ENCODE peak calls at places on chromosomes 3 and 15, in five cellular contexts. P is colonic mucosa, N is psoas muscle, Y is neural progenitor cell, T is fibroblast of lung. M is an unnamed sample.

GRCh38 chr15:40314723-40315276 is 7.1 kb upstream of the PLCB2 start:
- DNase-seq in P (no peak), T (peak; percentile 47), Y (no peak), N (no peak), M (no peak)

GRCh38 chr15:36024066-36024465 is 478.1 kb upstream of the DPH6 start:
- DNase-seq in P (no peak), T (peak; percentile 3), Y (no peak), N (no peak), M (no peak)

GRCh38 chr15:84816694-84817460 is at the start of gene ALPK3:
- DNase-seq in P (no peak), N (peak; percentile 83), T (peak; percentile 19), Y (peak; percentile 63), M (no peak)

GRCh38 chr15:81326466-81327212 is 2.7 kb upstream of the STARD5 start:
- DNase-seq in N (no peak), P (no peak), T (peak; percentile 64), Y (no peak), M (no peak)

GRCh38 chr3:127542441-127542952 is 48.0 kb downstream of the TPRA1 start:
- DNase-seq in N (no peak), Y (no peak), T (no peak), P (peak; percentile 46), M (no peak)

GRCh38 chr3:188165596-188165995 is 11.6 kb downstream of the LPP start:
- DNase-seq in T (peak; percentile 58), N (no peak), P (no peak), Y (no peak), M (no peak)

GRCh38 chr3:134334901-134335280 is 39.4 kb downstream of the AMOTL2 start:
- DNase-seq in N (no peak), Y (no peak), T (no peak), P (no peak), M (no peak)

GRCh38 chr3:25472153-25472552 is 44.1 kb downstream of the RARB start:
- DNase-seq in P (no peak), T (no peak), N (no peak), Y (no peak), M (no peak)

GRCh38 chr3:5505997-5506396 is 318.5 kb downstream of the EDEM1 start:
- DNase-seq in Y (no peak), N (no peak), T (no peak), P (no peak), M (no peak)

GRCh38 chr3:169232863-169233262 is 430.6 kb downstream of the MECOM start:
- DNase-seq in P (no peak), T (peak; percentile 56), Y (no peak), N (no peak), M (no peak)

GRCh38 chr3:49476563-49476962 is 6.5 kb downstream of the DAG1 start:
- DNase-seq in T (peak; percentile 28), Y (no peak), P (no peak), N (no peak), M (no peak)

GRCh38 chr3:58116161-58116955 is 94.4 kb downstream of the DNASE1L3 start:
- DNase-seq in N (no peak), P (no peak), T (no peak), Y (no peak), M (peak; percentile 40)

GRCh38 chr15:91243806-91244205 is 143.7 kb downstream of the SV2B start:
- DNase-seq in Y (no peak), T (no peak), P (no peak), N (no peak), M (no peak)

GRCh38 chr3:78707616-78708015 is 1060.2 kb downstream of the ROBO1 start:
- DNase-seq in P (no peak), Y (no peak), N (no peak), T (no peak), M (no peak)

GRCh38 chr15:95304116-95304873 is 1026.2 kb upstream of the NR2F2 start:
- DNase-seq in P (no peak), Y (no peak), T (peak; percentile 34), N (no peak), M (no peak)

GRCh38 chr3:145721273-145721805 is 439.6 kb downstream of the PLOD2 start:
- DNase-seq in Y (peak; percentile 14), P (no peak), T (no peak), N (no peak), M (no peak)

GRCh38 chr15:101522091-101522490 is 32.6 kb upstream of the PCSK6 start:
- DNase-seq in N (no peak), Y (no peak), P (peak; percentile 60), T (no peak), M (no peak)

GRCh38 chr3:45225465-45226205 is 452 bp downstream of the TMEM158 start:
- DNase-seq in Y (peak; percentile 74), P (no peak), N (peak; percentile 29), T (peak; percentile 43), M (peak; percentile 28)

GRCh38 chr3:71863563-71864190 is 78.7 kb upstream of the PROK2 start:
- DNase-seq in Y (no peak), T (no peak), P (no peak), N (no peak), M (no peak)

GRCh38 chr3:104887069-104887468 is 479.6 kb upstream of the ALCAM start:
- DNase-seq in T (peak; percentile 44), Y (no peak), P (no peak), N (no peak), M (no peak)

GRCh38 chr3:81864273-81864672 is 102.8 kb upstream of the GBE1 start:
- DNase-seq in T (no peak), N (no peak), Y (peak; percentile 91), P (no peak), M (no peak)

GRCh38 chr15:66677336-66677735 is 24.7 kb upstream of the SMAD6 start:
- DNase-seq in N (no peak), P (no peak), T (no peak), Y (no peak), M (no peak)

GRCh38 chr15:66680502-66680901 is 21.5 kb upstream of the SMAD6 start:
- DNase-seq in N (no peak), Y (no peak), T (no peak), P (no peak), M (no peak)

GRCh38 chr15:66679043-66679656 is 22.9 kb upstream of the SMAD6 start:
- DNase-seq in Y (no peak), P (no peak), T (no peak), N (no peak), M (no peak)

GRCh38 chr15:66681395-66681794 is 20.6 kb upstream of the SMAD6 start:
- DNase-seq in P (no peak), Y (no peak), N (no peak), T (no peak), M (no peak)

DNA sequence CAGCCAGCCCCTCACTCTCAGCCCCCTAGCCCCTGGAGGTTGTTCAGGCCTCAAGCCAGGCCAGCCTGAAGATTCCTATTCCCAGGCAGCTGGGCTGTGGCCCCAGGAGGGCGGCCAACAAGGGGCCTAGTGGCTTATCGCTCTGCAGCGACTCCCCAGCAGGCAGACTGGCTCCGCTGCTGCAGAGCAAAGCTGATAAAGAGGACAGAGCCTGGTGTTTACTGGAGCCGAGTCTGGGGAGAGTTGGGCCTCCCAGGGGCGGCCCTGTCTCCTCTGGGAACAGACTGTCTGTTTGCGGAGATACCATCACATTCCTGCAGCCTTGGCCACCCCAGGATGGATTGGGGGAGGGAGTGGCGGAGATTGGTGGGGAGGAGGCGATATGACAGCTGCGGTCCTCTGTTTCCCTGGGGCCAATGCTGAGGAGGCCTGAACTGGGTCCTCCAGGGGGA is 22.4 kb upstream of the SMAD6 start:
- DNase-seq in N (no peak), T (no peak), Y (peak; percentile 70), P (no peak), M (no peak)
- H3K27ac ChIP-seq in N (no peak overlapping the region), T (no peak overlapping the region), Y (peak overlapping the region; percentile 30), P (no peak overlapping the region), M (no peak overlapping the region)

GRCh38 chr3:178982138-178982537 is 89.5 kb downstream of the ZMAT3 start:
- DNase-seq in Y (no peak), N (no peak), P (no peak), T (peak; percentile 30), M (no peak)

GRCh38 chr3:178986456-178986855 is 85.2 kb downstream of the ZMAT3 start:
- DNase-seq in P (no peak), T (no peak), N (no peak), Y (no peak), M (no peak)

GRCh38 chr3:178990293-178990692 is 81.3 kb downstream of the ZMAT3 start:
- DNase-seq in P (no peak), N (no peak), Y (no peak), T (no peak), M (no peak)

GRCh38 chr3:178989821-178990220 is 81.8 kb downstream of the ZMAT3 start:
- DNase-seq in T (no peak), N (no peak), Y (no peak), P (no peak), M (no peak)

DNA sequence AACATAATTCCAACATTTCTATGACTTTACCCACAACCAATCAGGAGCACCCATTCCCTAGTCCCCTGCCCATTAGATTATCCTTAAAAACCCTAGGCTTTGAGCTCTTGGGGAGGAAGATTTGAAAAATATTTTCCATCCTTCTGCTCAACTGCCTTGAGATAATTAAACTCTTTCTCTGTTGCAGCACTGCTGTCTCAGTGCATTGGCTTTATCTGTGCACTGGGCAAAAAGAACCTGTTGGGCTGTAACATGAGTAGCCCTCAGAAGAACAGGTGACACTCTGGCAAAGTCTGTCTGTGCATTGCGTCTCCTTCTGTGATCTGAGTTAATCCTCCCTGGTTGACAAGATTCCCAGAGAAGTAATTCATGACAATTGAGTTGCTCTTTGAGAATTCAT is 83.9 kb downstream of the ZMAT3 start:
- DNase-seq in P (no peak), N (no peak), T (no peak), Y (no peak), M (no peak)
- H3K9me3 ChIP-seq in P (peaks cover 11% of the 10 kb centered on the region), N (peaks cover 33% of the 10 kb centered on the region), T (no peaks in the 10 kb centered on the region), Y (peaks cover 19% of the 10 kb centered on the region), M (peaks cover 23% of the 10 kb centered on the region)

GRCh38 chr3:15637131-15637951 is 35.8 kb downstream of the BTD start:
- DNase-seq in N (no peak), P (no peak), T (peak; percentile 51), Y (no peak), M (no peak)
- H3K27ac ChIP-seq in N (peak overlapping the region; percentile 95), P (peak overlapping the region; percentile 10), T (peak overlapping the region; percentile 96), Y (no peak overlapping the region), M (no peak overlapping the region)

GRCh38 chr3:14033023-14033422 is 91.6 kb downstream of the CHCHD4 start:
- DNase-seq in N (no peak), P (no peak), T (no peak), Y (no peak), M (no peak)
- H3K9me3 ChIP-seq in N (peaks cover 7% of the 10 kb centered on the region), P (no peaks in the 10 kb centered on the region), T (no peaks in the 10 kb centered on the region), Y (peaks cover 7% of the 10 kb centered on the region), M (peaks cover 8% of the 10 kb centered on the region)

GRCh38 chr3:148211725-148212124 is 486.0 kb upstream of the AGTR1 start:
- DNase-seq in P (peak; percentile 28), N (no peak), T (peak; percentile 53), Y (no peak), M (no peak)
- H3K27ac ChIP-seq in P (no peak overlapping the region), N (no peak overlapping the region), T (no peak overlapping the region), Y (no peak overlapping the region), M (no peak overlapping the region)

DNA sequence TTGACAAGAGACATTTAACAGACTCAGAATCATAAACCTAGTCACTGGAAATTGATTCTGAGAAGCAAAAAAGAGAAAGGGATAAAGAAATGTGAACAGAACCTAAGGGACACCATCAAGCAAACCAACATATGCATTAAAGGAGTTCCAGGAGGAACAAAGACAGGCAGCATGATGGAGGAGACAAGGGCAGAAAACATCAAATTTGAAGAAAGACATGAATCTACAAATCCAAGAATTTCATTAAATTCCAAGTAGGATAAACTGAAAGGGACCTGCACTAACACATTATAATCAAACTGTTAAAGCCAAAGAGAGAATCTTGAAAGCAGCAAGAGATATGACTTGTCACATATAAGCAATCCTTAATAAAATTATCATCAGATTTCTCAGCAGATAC is 122.3 kb downstream of the STT3B start:
- DNase-seq in Y (no peak), N (no peak), T (no peak), P (no peak), M (no peak)
- H3K9me3 ChIP-seq in Y (peaks cover 20% of the 10 kb centered on the region), N (peaks cover 47% of the 10 kb centered on the region), T (no peaks in the 10 kb centered on the region), P (no peaks in the 10 kb centered on the region), M (peaks cover 92% of the 10 kb centered on the region)